ENCODE peak calls at places on chromosomes 7 and 10, in four cellular contexts. T is T-helper 2 cell, H is GM19239, W is foreskin keratinocyte. Z is an unnamed sample.
A peak's percentile ranks its signal among the peaks of the same experiment; 100 is the strongest.

GRCh38 chr7:100825760-100826545 is 1.4 kb downstream of the EPHB4 start:
- DNase-seq in T (no peak), H (no peak), W (no peak), Z (no peak)

GRCh38 chr10:35398888-35399287 is 62.6 kb downstream of the CCNY start:
- DNase-seq in T (no peak), H (no peak), W (no peak), Z (no peak)

GRCh38 chr10:71217266-71218045 is 5.1 kb downstream of the UNC5B start:
- DNase-seq in T (no peak), H (no peak), W (peak; percentile 4), Z (no peak)

GRCh38 chr7:55108818-55109217 is 90.0 kb downstream of the EGFR start:
- DNase-seq in T (no peak), H (no peak), W (no peak), Z (no peak)

GRCh38 chr7:54541941-54542618 is at the start of gene VSTM2A:
- DNase-seq in W (no peak), H (no peak), T (no peak), Z (no peak)

GRCh38 chr7:120805636-120806388 is 52.1 kb downstream of the TSPAN12 start:
- DNase-seq in H (peak; percentile 31), W (no peak), T (peak; percentile 44), Z (peak; percentile 10)

GRCh38 chr7:148701414-148701813 is 2.7 kb downstream of the CUL1 start:
- DNase-seq in H (no peak), W (no peak), T (no peak), Z (no peak)

GRCh38 chr7:120842131-120842621 is 15.8 kb downstream of the TSPAN12 start:
- DNase-seq in W (no peak), T (no peak), H (no peak), Z (no peak)

GRCh38 chr7:54964136-54964535 is 54.7 kb upstream of the EGFR start:
- DNase-seq in W (no peak), T (no peak), H (no peak), Z (no peak)

GRCh38 chr7:51680594-51681409 is 364.2 kb upstream of the COBL start:
- DNase-seq in W (no peak), H (no peak), T (no peak), Z (no peak)

GRCh38 chr10:101217450-101218281 is 11.6 kb downstream of the LBX1 start:
- DNase-seq in W (no peak), H (no peak), T (no peak), Z (no peak)

GRCh38 chr7:64183126-64183742 is 23.8 kb upstream of the ZNF735 start:
- DNase-seq in W (no peak), H (no peak), T (no peak), Z (no peak)

GRCh38 chr7:23285657-23286646 is 13.2 kb upstream of the MALSU1 start:
- DNase-seq in T (no peak), H (no peak), W (no peak), Z (no peak)

GRCh38 chr7:117759950-117760640 is 113.1 kb downstream of the CTTNBP2 start:
- DNase-seq in W (no peak), T (no peak), H (no peak), Z (no peak)

GRCh38 chr7:26681819-26682418 is 182.5 kb downstream of the SKAP2 start:
- DNase-seq in T (peak; percentile 28), W (no peak), H (no peak), Z (no peak)

GRCh38 chr7:45663167-45663921 is 89.2 kb downstream of the ADCY1 start:
- DNase-seq in W (no peak), T (peak; percentile 10), H (peak; percentile 16), Z (no peak)

GRCh38 chr7:155824195-155824915 is 12.1 kb upstream of the SHH start:
- DNase-seq in W (peak; percentile 50), T (no peak), H (no peak), Z (no peak)

GRCh38 chr7:130397472-130397871 is 17.2 kb downstream of the CPA1 start:
- DNase-seq in T (no peak), H (no peak), W (no peak), Z (no peak)

GRCh38 chr10:103507235-103508191 is 14.0 kb downstream of the NEURL1 start:
- DNase-seq in T (no peak), H (no peak), W (no peak), Z (no peak)

GRCh38 chr7:137895301-137896201 is 48.8 kb upstream of the DGKI start:
- DNase-seq in W (no peak), T (peak; percentile 56), H (no peak), Z (no peak)

GRCh38 chr10:61905446-61905725 is 3.9 kb downstream of the ARID5B start:
- DNase-seq in T (no peak), H (no peak), W (no peak), Z (no peak)

GRCh38 chr10:119502618-119503155 is 39.8 kb downstream of the RGS10 start:
- DNase-seq in T (no peak), H (no peak), W (no peak), Z (no peak)

GRCh38 chr10:10165415-10165814 is 852.3 kb upstream of the CELF2 start:
- DNase-seq in H (no peak), T (no peak), W (no peak), Z (no peak)

GRCh38 chr7:50751136-50751535 is 31.6 kb downstream of the GRB10 start:
- DNase-seq in T (no peak), H (no peak), W (no peak), Z (no peak)

GRCh38 chr10:60728056-60728455 is 50.2 kb upstream of the CDK1 start:
- DNase-seq in T (peak; percentile 86), W (no peak), H (no peak), Z (no peak)

GRCh38 chr10:3875842-3876235 is 90.8 kb upstream of the KLF6 start:
- DNase-seq in W (no peak), H (no peak), T (no peak), Z (no peak)

GRCh38 chr7:1025747-1026581 is 18.4 kb upstream of the GPR146 start:
- DNase-seq in H (no peak), T (no peak), W (no peak), Z (no peak)

GRCh38 chr10:11865561-11865960 is 42.4 kb downstream of the PROSER2 start:
- DNase-seq in H (no peak), T (no peak), W (no peak), Z (no peak)

GRCh38 chr7:44076101-44076895 is 6.0 kb downstream of the POLM start:
- DNase-seq in H (no peak), T (no peak), W (no peak), Z (no peak)

GRCh38 chr7:106185719-106186118 is 73.6 kb upstream of the SYPL1 start:
- DNase-seq in W (no peak), T (no peak), H (no peak), Z (no peak)

GRCh38 chr7:88001744-88002530 is 67.9 kb downstream of the ADAM22 start:
- DNase-seq in W (no peak), T (no peak), H (no peak), Z (no peak)

GRCh38 chr10:132297521-132297920 is 10.2 kb downstream of the STK32C start:
- DNase-seq in T (no peak), H (no peak), W (no peak), Z (no peak)

GRCh38 chr7:158589653-158590052 is 2.0 kb upstream of the PTPRN2 start:
- DNase-seq in T (no peak), W (no peak), H (no peak), Z (no peak)

GRCh38 chr7:116316838-116317612 is 106.7 kb downstream of the TES start:
- DNase-seq in W (peak; percentile 99), T (peak; percentile 52), H (peak; percentile 7), Z (no peak)

GRCh38 chr10:48227213-48227612 is 47.3 kb downstream of the FRMPD2 start:
- DNase-seq in T (no peak), H (no peak), W (no peak), Z (no peak)

GRCh38 chr7:80795174-80795573 is 123.7 kb downstream of the SEMA3C start:
- DNase-seq in W (no peak), T (no peak), H (no peak), Z (no peak)

GRCh38 chr10:124658591-124659240 is 85.5 kb downstream of the FAM53B start:
- DNase-seq in T (no peak), H (no peak), W (no peak), Z (no peak)